ENCODE peak calls at places on chromosome 10, in four cellular contexts. Z, O, T and K are unnamed samples.

GRCh38 chr10:79266092-79266491 is 81.2 kb upstream of the PPIF start:
- DNase-seq in T (no peak), Z (no peak), O (no peak), K (no peak)

GRCh38 chr10:44201011-44201410 is 183.9 kb downstream of the CXCL12 start:
- DNase-seq in Z (no peak), T (no peak), O (no peak), K (no peak)

GRCh38 chr10:122374859-122375721 is 582 bp downstream of the PLEKHA1 start:
- DNase-seq in O (peak), T (peak), Z (peak), K (peak)

GRCh38 chr10:110061687-110062086 is 53.9 kb downstream of the ADD3 start:
- DNase-seq in Z (no peak), T (no peak), O (no peak), K (no peak)

GRCh38 chr10:74637685-74638084 is 188.7 kb upstream of the KAT6B start:
- DNase-seq in Z (no peak), T (no peak), O (no peak), K (no peak)

GRCh38 chr10:97889461-97890265 is 40.0 kb downstream of the GOLGA7B start:
- DNase-seq in Z (no peak), O (no peak), T (peak), K (no peak)

GRCh38 chr10:123997486-123998196 is 95.8 kb downstream of the CHST15 start:
- DNase-seq in Z (no peak), O (no peak), T (no peak), K (no peak)

GRCh38 chr10:128061306-128062300 is 64.6 kb downstream of the MKI67 start:
- DNase-seq in T (no peak), O (no peak), Z (no peak), K (no peak)

GRCh38 chr10:99832439-99832838 is 50.0 kb downstream of the ABCC2 start:
- DNase-seq in O (no peak), T (no peak), Z (no peak), K (no peak)

GRCh38 chr10:27744478-27745379 is 890 bp downstream of the MKX start:
- DNase-seq in T (peak), Z (peak), O (no peak), K (no peak)

GRCh38 chr10:102773986-102774385 is 30.2 kb downstream of the WBP1L start:
- DNase-seq in Z (no peak), O (peak), T (no peak), K (no peak)

GRCh38 chr10:112535432-112536038 is 88.5 kb downstream of the VTI1A start:
- DNase-seq in O (no peak), Z (no peak), T (no peak), K (no peak)

GRCh38 chr10:117972168-117972822 is 74.4 kb downstream of the RAB11FIP2 start:
- DNase-seq in T (no peak), O (no peak), Z (no peak), K (no peak)

GRCh38 chr10:72104472-72105097 is 16.2 kb upstream of the SPOCK2 start:
- DNase-seq in O (no peak), T (no peak), Z (no peak), K (no peak)